ENCODE peak calls at places on chromosomes 13 and 19, in four cellular contexts. V is GM23338, K is Calu3, M is lower lobe of right lung. T is an unnamed sample.

GRCh38 chr13:67416047-67416925 is 186.2 kb upstream of the PCDH9 start:
- DNase-seq in V (peak), K (peak), M (peak), T (no peak)

GRCh38 chr13:48448963-48449614 is 36.2 kb upstream of the LPAR6 start:
- DNase-seq in V (no peak), K (no peak), M (no peak), T (no peak)

GRCh38 chr19:31387662-31388175 is 38.5 kb upstream of the TSHZ3 start:
- DNase-seq in V (no peak), K (no peak), M (no peak), T (no peak)

GRCh38 chr13:110714798-110715394 is 1.4 kb downstream of the ING1 start:
- DNase-seq in V (peak), K (no peak), M (peak), T (no peak)

GRCh38 chr13:18959229-18959628 is 222.4 kb downstream of the TUBA3C start:
- DNase-seq in V (no peak), K (no peak), M (no peak), T (no peak)

GRCh38 chr13:106597759-106598395 is 29.9 kb upstream of the ARGLU1 start:
- DNase-seq in V (no peak), K (no peak), M (peak), T (no peak)

GRCh38 chr13:75789451-75790197 is 153.5 kb downstream of the LMO7 start:
- DNase-seq in V (no peak), K (no peak), M (no peak), T (no peak)

GRCh38 chr19:58361900-58362271 is 665 bp downstream of the ZNF497 start:
- DNase-seq in V (peak), K (peak), M (peak), T (no peak)

GRCh38 chr13:80840313-80840976 is 499.5 kb upstream of the SPRY2 start:
- DNase-seq in V (peak), K (no peak), M (no peak), T (no peak)

GRCh38 chr13:20714563-20715339 is 11.3 kb downstream of the IL17D start:
- DNase-seq in V (no peak), K (no peak), M (no peak), T (no peak)

GRCh38 chr19:12974301-12975220 is 5.2 kb downstream of the DAND5 start:
- DNase-seq in V (no peak), K (no peak), M (no peak), T (no peak)

GRCh38 chr13:20798027-20798426 is 24.3 kb upstream of the EEF1AKMT1 start:
- DNase-seq in V (no peak), K (no peak), M (no peak), T (no peak)

GRCh38 chr19:17784201-17785008 is 10.5 kb upstream of the B3GNT3 start:
- DNase-seq in V (peak), K (peak), M (peak), T (peak)

GRCh38 chr13:35879111-35879510 is 252.1 kb downstream of the DCLK1 start:
- DNase-seq in V (no peak), K (no peak), M (no peak), T (no peak)

GRCh38 chr13:70568571-70568970 is 460.3 kb upstream of the KLHL1 start:
- DNase-seq in V (peak), K (no peak), M (no peak), T (no peak)

GRCh38 chr13:106619688-106620555 is 52.0 kb upstream of the ARGLU1 start:
- DNase-seq in V (peak), K (peak), M (no peak), T (no peak)

GRCh38 chr13:106104281-106104901 is 431.1 kb downstream of the EFNB2 start:
- DNase-seq in V (no peak), K (peak), M (no peak), T (no peak)

GRCh38 chr13:20136781-20137703 is 23.8 kb downstream of the GJA3 start:
- DNase-seq in V (peak), K (peak), M (no peak), T (no peak)

GRCh38 chr13:46170687-46171086 is 11.3 kb downstream of the LCP1 start:
- DNase-seq in V (peak), K (no peak), M (no peak), T (no peak)

GRCh38 chr13:28557725-28558124 is 62.8 kb upstream of the FLT1 start:
- DNase-seq in V (no peak), K (no peak), M (no peak), T (no peak)

GRCh38 chr13:39612023-39612637 is 9.1 kb upstream of the LHFPL6 start:
- DNase-seq in V (peak), K (peak), M (no peak), T (peak)

GRCh38 chr19:43522929-43523328 is 4.1 kb downstream of the ETHE1 start:
- DNase-seq in V (no peak), K (no peak), M (no peak), T (no peak)

GRCh38 chr19:58553799-58554493 is 959 bp downstream of the CHMP2A start:
- DNase-seq in V (no peak), K (no peak), M (no peak), T (no peak)

GRCh38 chr13:21175656-21176194 is 627 bp downstream of the SKA3 start:
- DNase-seq in V (no peak), K (no peak), M (no peak), T (no peak)

GRCh38 chr19:5951338-5951861 is 26.5 kb downstream of the RANBP3 start:
- DNase-seq in V (peak), K (no peak), M (peak), T (peak)

GRCh38 chr19:604355-604754 is 14.7 kb downstream of the HCN2 start:
- DNase-seq in V (no peak), K (no peak), M (no peak), T (no peak)

GRCh38 chr19:33296473-33297060 is 5.8 kb downstream of the CEBPA start:
- DNase-seq in V (no peak), K (no peak), M (no peak), T (no peak)

GRCh38 chr13:23547000-23547590 is 23.1 kb upstream of the TNFRSF19 start:
- DNase-seq in V (peak), K (no peak), M (no peak), T (no peak)

GRCh38 chr13:79492313-79492798 is 11.4 kb downstream of the NDFIP2 start:
- DNase-seq in V (peak), K (no peak), M (no peak), T (no peak)

GRCh38 chr13:106520205-106521004 is 15.1 kb downstream of the EFNB2 start:
- DNase-seq in V (peak), K (no peak), M (no peak), T (no peak)

GRCh38 chr13:33637978-33638743 is 179.8 kb upstream of the RFC3 start:
- DNase-seq in V (peak), K (no peak), M (no peak), T (no peak)

GRCh38 chr19:12881172-12881808 is at the start of gene DNASE2:
- DNase-seq in V (peak), K (peak), M (peak), T (peak)

GRCh38 chr13:113187263-113187669 is 21.2 kb downstream of the PCID2 start:
- DNase-seq in V (no peak), K (peak), M (no peak), T (peak)

GRCh38 chr19:37930416-37930815 is 23.4 kb downstream of the SIPA1L3 start:
- DNase-seq in V (no peak), K (peak), M (peak), T (no peak)

GRCh38 chr13:31367410-31367809 is 167.6 kb downstream of the B3GLCT start:
- DNase-seq in V (peak), K (no peak), M (no peak), T (no peak)
- TF ChIP-seq CTCF in V (peak), K (no peak), M (no peak), T (no peak)

GRCh38 chr19:15238639-15239155 is 6.4 kb upstream of the EPHX3 start:
- DNase-seq in V (peak), K (no peak), M (no peak), T (no peak)
- TF ChIP-seq CTCF in V (no peak), K (no peak), M (no peak), T (no peak)

GRCh38 chr13:53460776-53461175 is 432.2 kb downstream of the OLFM4 start:
- DNase-seq in V (no peak), K (no peak), M (no peak), T (no peak)

GRCh38 chr13:53466576-53466975 is 438.0 kb downstream of the OLFM4 start:
- DNase-seq in V (no peak), K (no peak), M (no peak), T (no peak)
- TF ChIP-seq CTCF in V (no peak), K (no peak), M (no peak), T (no peak)

DNA sequence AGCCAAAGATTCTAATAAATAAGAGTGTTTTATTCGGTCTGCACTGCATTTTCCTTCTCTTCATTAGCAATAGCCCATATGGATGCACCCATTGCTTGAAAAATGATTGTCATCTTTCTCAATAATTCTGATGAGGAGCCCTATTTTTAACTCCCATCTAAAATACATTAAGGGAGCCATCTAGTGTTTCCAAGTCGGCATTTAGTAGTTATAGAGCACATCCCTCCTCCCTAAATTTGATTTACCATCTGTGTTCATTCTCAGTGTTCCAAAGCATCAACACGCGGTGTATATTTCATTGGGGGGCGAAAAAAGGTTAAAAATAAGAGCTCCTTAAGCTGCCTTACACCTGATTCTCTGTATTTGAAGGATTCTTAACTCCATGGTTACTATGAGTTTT is 119.2 kb upstream of the IPO5 start:
- DNase-seq in V (no peak), K (no peak), M (no peak), T (no peak)
- TF ChIP-seq CTCF in V (no peak), K (no peak), M (no peak), T (no peak)

DNA sequence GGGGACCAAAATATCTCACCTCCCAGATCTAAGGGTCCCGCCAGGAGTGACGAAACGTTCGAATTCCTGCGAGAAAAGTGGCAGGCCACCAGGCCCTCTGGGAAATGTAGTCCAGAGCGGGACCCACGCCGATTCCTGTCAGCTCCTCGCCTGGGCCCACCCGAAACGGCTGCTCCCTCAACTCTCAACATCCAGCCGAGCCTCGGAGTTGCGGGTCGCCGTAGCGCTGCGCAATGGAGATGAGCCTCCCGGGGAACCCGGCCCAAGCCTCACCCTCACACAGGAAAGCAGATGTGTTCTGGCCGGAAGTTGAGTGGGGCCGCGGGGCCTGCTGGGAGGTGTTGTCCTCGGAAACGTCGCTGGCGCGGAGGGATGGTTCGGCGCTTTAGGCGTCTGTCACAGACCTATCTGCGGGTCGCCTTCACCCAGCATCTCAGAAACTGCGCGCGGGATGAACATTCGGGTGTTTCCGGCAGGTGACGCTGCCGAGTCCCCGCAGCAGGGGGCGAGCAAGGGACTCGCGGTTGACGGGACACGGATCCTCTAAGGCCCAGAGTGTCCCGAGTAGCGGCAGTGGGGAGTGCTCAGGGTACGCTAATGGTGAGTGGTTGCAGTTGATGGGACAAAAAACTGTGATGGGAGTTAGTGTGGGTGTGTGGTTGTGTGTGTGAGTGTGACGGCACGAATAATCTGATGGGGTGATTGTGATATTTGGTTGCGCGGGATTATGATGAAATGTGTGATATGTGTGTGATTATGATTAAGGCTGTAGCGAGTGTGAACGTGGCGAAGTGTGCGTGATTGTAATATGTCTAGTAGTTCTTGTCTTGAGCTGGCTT is at the start of the genes ZNF568 and ZNF829:
- DNase-seq in V (peak), K (peak), M (peak), T (peak)
- TF ChIP-seq CTCF in V (peak), K (peak), M (peak), T (peak)

DNA sequence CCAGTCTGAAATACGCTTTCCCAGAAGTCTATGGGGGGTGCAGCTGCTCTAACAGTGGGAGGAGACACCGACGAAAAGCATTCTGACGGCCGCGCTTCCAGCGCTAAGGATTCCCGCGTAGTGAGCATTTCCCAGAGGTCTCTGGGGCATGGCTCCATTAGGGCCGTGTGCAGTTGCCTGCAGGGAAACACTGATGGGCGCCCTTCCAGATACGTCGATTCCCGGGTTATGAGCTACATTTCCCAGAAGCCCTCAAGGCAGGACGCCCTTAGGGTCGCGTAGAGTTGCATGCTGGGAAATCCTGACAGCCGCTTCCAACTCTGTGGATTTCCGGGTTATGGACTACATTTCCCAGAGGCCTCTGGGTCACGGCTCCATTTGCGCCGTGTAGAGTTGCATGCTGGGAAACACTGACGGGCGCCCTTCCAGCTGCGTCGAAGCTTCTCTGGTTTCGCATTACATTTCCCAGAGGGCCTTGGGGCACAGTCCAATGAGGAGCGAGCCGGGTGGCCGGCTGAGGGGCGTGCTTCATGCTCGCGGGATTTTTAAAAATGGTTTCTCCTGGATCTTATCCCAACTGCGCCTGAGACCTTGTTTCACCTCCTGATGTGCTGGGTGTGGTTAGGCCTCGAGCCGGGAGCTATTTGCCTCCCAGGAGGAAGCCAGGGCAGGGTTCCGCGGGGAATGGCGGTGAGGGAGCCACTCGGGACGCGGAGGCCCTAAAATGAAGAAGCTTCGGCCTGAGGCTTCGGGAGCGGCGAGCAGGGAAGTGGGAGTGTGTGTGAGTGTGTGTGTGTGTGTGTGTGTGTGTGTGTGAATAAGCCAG is 17.2 kb upstream of the ZNF331 start:
- DNase-seq in V (peak), K (peak), M (peak), T (peak)
- TF ChIP-seq CTCF in V (no peak), K (no peak), M (no peak), T (no peak)

GRCh38 chr19:3075605-3076431 is 13.5 kb upstream of the TLE5 start:
- DNase-seq in V (peak), K (peak), M (peak), T (no peak)

GRCh38 chr19:3071764-3072163 is 9.5 kb upstream of the TLE5 start:
- DNase-seq in V (no peak), K (no peak), M (no peak), T (no peak)

GRCh38 chr19:3079578-3079977 is 14.6 kb upstream of the GNA11 start:
- DNase-seq in V (no peak), K (no peak), M (no peak), T (no peak)

GRCh38 chr19:3073159-3073563 is 10.9 kb upstream of the TLE5 start:
- DNase-seq in V (peak), K (no peak), M (no peak), T (no peak)

DNA sequence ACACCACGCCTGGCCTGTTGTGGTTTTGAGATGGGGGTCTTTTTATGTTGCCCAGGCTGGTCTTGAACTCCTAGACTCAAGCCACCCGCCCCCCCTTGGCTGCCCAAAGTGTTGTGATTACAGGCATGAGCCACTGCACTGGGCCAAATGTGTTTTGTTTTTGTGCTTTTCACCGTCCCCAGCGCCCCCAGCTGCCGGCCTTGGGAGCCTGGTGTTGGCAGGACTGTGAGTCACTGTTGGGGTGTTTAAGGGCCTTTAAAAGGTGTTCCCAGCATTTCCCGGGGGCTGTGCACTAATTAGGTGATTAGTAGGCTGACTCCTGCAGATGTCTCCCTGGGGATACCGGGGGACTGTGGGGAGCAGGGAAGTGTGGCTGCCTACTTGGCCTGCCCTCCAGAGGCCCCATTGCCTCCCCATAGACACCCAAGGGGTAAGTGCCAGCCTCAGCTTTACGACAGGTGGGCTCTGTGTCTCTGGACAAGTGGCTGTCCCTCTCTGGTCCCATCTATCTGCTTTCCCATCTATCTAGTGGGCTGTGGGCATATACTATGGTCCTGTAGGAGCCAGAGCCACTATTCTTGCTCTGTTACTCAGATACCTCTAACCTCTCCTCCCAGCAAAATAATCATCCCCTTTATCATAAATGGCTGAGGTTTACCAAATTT is 11.8 kb upstream of the TLE5 start:
- DNase-seq in V (peak), K (no peak), M (no peak), T (no peak)
- TF ChIP-seq CTCF in V (peak), K (no peak), M (no peak), T (no peak)